ENCODE peak calls at places on chromosomes 11 and 22, in nine cellular contexts. Y is CD8-positive, alpha-beta T cell; N is heart left ventricle; C is NCI-H1694; Q is astrocyte of the spinal cord; W is GM12865; U is activated T-cell treated with anti-CD3 and anti-CD28 coated beads, Interleukin-2, amount 50 U/mL, for 1 hour; J is RCC 7860; R is stimulated activated CD4-positive, alpha-beta T cell treated with anti-CD3 and anti-CD28 coated beads, TNF-alpha, amount 100 ng/mL, for 24 hours. L is an unnamed sample.
A peak's percentile ranks its signal among the peaks of the same experiment; 100 is the strongest.

GRCh38 chr11:117009905-117010605 is 88.2 kb downstream of the SIK3 start:
- DNase-seq in Y (no peak), N (no peak), C (no peak), Q (no peak), W (no peak), U (no peak), J (no peak), R (no peak), L (no peak)

GRCh38 chr11:3835752-3836151 is 5.0 kb downstream of the RHOG start:
- DNase-seq in Y (no peak), N (no peak), C (no peak), Q (no peak), W (no peak), U (no peak), J (no peak), R (no peak), L (no peak)

GRCh38 chr11:58574851-58575250 is 805 bp downstream of the LPXN start:
- DNase-seq in Y (no peak), N (no peak), C (no peak), Q (peak; percentile 54), W (no peak), U (no peak), J (peak; percentile 11), R (no peak), L (no peak)

GRCh38 chr11:108713076-108713790 is 48.4 kb downstream of the DDX10 start:
- DNase-seq in Y (no peak), N (no peak), C (no peak), Q (peak; percentile 75), W (peak; percentile 41), U (no peak), J (no peak), R (no peak), L (no peak)

GRCh38 chr11:16280256-16280682 is 76.1 kb downstream of the SOX6 start:
- DNase-seq in Y (no peak), N (peak; percentile 32), C (peak; percentile 65), Q (no peak), W (peak; percentile 6), U (no peak), J (no peak), R (peak; percentile 0), L (no peak)

GRCh38 chr11:115737875-115738274 is 233.7 kb upstream of the CADM1 start:
- DNase-seq in Y (no peak), N (no peak), C (no peak), Q (no peak), W (no peak), U (no peak), J (no peak), R (no peak), L (no peak)

GRCh38 chr11:34621876-34622275 is 983 bp downstream of the EHF start:
- DNase-seq in Y (no peak), N (no peak), C (no peak), Q (no peak), W (no peak), U (no peak), J (no peak), R (no peak), L (no peak)

GRCh38 chr22:27238935-27239510 is 562.5 kb downstream of the MN1 start:
- DNase-seq in Y (no peak), N (peak; percentile 87), C (peak; percentile 76), Q (peak; percentile 97), W (no peak), U (no peak), J (peak; percentile 100), R (no peak), L (no peak)

GRCh38 chr11:78424334-78425270 is 7.0 kb upstream of the GAB2 start:
- DNase-seq in Y (no peak), N (no peak), C (no peak), Q (no peak), W (peak; percentile 78), U (no peak), J (no peak), R (no peak), L (no peak)

GRCh38 chr11:27904358-27905055 is 203.4 kb downstream of the KIF18A start:
- DNase-seq in Y (no peak), N (no peak), C (no peak), Q (peak; percentile 82), W (no peak), U (no peak), J (peak; percentile 61), R (no peak), L (no peak)

GRCh38 chr22:40453676-40454075 is 83.3 kb downstream of the SGSM3 start:
- DNase-seq in Y (no peak), N (no peak), C (no peak), Q (no peak), W (no peak), U (no peak), J (no peak), R (no peak), L (no peak)

GRCh38 chr11:8913961-8914660 is 3.1 kb downstream of the AKIP1 start:
- DNase-seq in Y (peak; percentile 57), N (peak; percentile 22), C (peak; percentile 13), Q (peak; percentile 41), W (peak; percentile 58), U (peak; percentile 58), J (no peak), R (peak; percentile 20), L (peak; percentile 45)

GRCh38 chr11:59614277-59615131 is 1.1 kb downstream of the OSBP start:
- DNase-seq in Y (peak; percentile 4), N (no peak), C (no peak), Q (no peak), W (peak; percentile 22), U (no peak), J (no peak), R (no peak), L (no peak)

GRCh38 chr11:35651263-35651662 is 11.3 kb upstream of the TRIM44 start:
- DNase-seq in Y (no peak), N (peak; percentile 13), C (no peak), Q (no peak), W (no peak), U (no peak), J (no peak), R (no peak), L (no peak)

GRCh38 chr11:45314900-45315299 is 28.8 kb upstream of the SYT13 start:
- DNase-seq in Y (no peak), N (no peak), C (no peak), Q (no peak), W (no peak), U (no peak), J (no peak), R (no peak), L (no peak)

GRCh38 chr11:64298966-64299846 is 952 bp upstream of the CATSPERZ start:
- DNase-seq in Y (no peak), N (peak; percentile 66), C (no peak), Q (no peak), W (no peak), U (no peak), J (no peak), R (no peak), L (peak; percentile 85)

GRCh38 chr22:42328130-42328821 is 57.8 kb upstream of the TCF20 start:
- DNase-seq in Y (no peak), N (no peak), C (no peak), Q (no peak), W (no peak), U (no peak), J (no peak), R (no peak), L (no peak)

GRCh38 chr11:67373916-67374570 is 645 bp upstream of the CLCF1 start:
- DNase-seq in Y (peak; percentile 50), N (peak; percentile 73), C (no peak), Q (peak; percentile 96), W (peak; percentile 60), U (peak; percentile 58), J (peak; percentile 99), R (no peak), L (peak; percentile 60)

GRCh38 chr22:44091021-44091721 is 67.1 kb downstream of the PARVB start:
- DNase-seq in Y (no peak), N (no peak), C (no peak), Q (peak; percentile 10), W (peak; percentile 36), U (no peak), J (no peak), R (peak; percentile 21), L (no peak)

L was measured in frontal cortex.